ENCODE peak calls at places on chromosomes 1 and 21, in six cellular contexts. K is GM23248, L is stomach, A is heart left ventricle, N is heart right ventricle, X is mucosa of descending colon. G is an unnamed sample.
A peak's percentile ranks its signal among the peaks of the same experiment; 100 is the strongest.

GRCh38 chr21:26956216-26956615 is 10.7 kb downstream of the ADAMTS5 start:
- DNase-seq in K (no peak), L (no peak), A (no peak), N (no peak), X (no peak), G (no peak)

GRCh38 chr21:37532868-37533780 is 166.6 kb downstream of the DYRK1A start:
- DNase-seq in K (peak; percentile 23), L (peak; percentile 63), A (no peak), N (no peak), X (no peak), G (peak; percentile 89)

GRCh38 chr1:201009967-201010645 is 13.4 kb downstream of the KIF21B start:
- DNase-seq in K (no peak), L (no peak), A (no peak), N (no peak), X (no peak), G (no peak)

GRCh38 chr1:20366766-20367602 is 76.3 kb downstream of the VWA5B1 start:
- DNase-seq in K (peak; percentile 77), L (no peak), A (peak; percentile 65), N (peak; percentile 40), X (peak; percentile 54), G (peak; percentile 29)

GRCh38 chr1:24022611-24023359 is 42.7 kb upstream of the SRSF10 start:
- DNase-seq in K (peak; percentile 92), L (no peak), A (no peak), N (no peak), X (peak; percentile 45), G (peak; percentile 55)

GRCh38 chr1:163195728-163196448 is 6.8 kb downstream of the RGS5 start:
- DNase-seq in K (peak; percentile 8), L (no peak), A (no peak), N (peak; percentile 42), X (no peak), G (no peak)

GRCh38 chr1:2985121-2985561 is 36.1 kb upstream of the ACTRT2 start:
- DNase-seq in K (no peak), L (no peak), A (peak; percentile 52), N (no peak), X (no peak), G (no peak)

GRCh38 chr1:46223472-46223943 is 20.4 kb downstream of the LURAP1 start:
- DNase-seq in K (peak; percentile 92), L (peak; percentile 83), A (peak; percentile 63), N (peak; percentile 60), X (peak; percentile 78), G (peak; percentile 78)

GRCh38 chr1:202304370-202304769 is 37.4 kb downstream of the UBE2T start:
- DNase-seq in K (no peak), L (no peak), A (peak; percentile 71), N (peak; percentile 31), X (no peak), G (no peak)

GRCh38 chr1:45035631-45036301 is 23.7 kb downstream of the UROD start:
- DNase-seq in K (no peak), L (no peak), A (no peak), N (no peak), X (no peak), G (no peak)

GRCh38 chr1:117060441-117061317 is 553 bp downstream of the TTF2 start:
- DNase-seq in K (peak; percentile 62), L (no peak), A (no peak), N (no peak), X (peak; percentile 49), G (peak; percentile 44)

GRCh38 chr1:242455052-242455361 is 69.5 kb downstream of the PLD5 start:
- DNase-seq in K (no peak), L (no peak), A (no peak), N (no peak), X (no peak), G (no peak)

GRCh38 chr1:242449211-242449610 is 75.3 kb downstream of the PLD5 start:
- DNase-seq in K (no peak), L (no peak), A (no peak), N (no peak), X (no peak), G (no peak)

GRCh38 chr1:242447682-242448081 is 76.8 kb downstream of the PLD5 start:
- DNase-seq in K (no peak), L (no peak), A (no peak), N (no peak), X (no peak), G (no peak)

GRCh38 chr1:242454262-242455051 is 70.0 kb downstream of the PLD5 start:
- DNase-seq in K (peak; percentile 64), L (no peak), A (no peak), N (no peak), X (peak; percentile 3), G (no peak)

DNA sequence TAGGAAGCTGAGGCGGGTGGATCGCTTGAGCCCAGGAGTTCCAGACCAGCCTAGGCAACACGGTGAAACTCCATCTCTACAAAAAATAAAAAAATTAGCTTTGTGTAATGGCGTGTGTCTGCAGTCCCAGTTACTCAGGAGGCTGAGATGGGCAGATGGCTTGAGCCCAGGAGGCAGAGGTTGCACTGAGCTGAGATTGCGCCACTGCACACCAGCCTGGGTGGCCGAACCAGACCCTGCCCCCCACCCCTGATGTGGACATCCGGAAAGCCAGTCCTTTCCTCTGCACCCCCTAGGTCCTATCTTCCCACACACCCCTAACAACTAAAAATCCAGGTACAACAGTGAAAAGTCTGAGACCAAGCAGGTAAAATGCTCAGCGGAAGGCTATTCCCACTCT is 71.9 kb downstream of the PLD5 start:
- DNase-seq in K (no peak), L (no peak), A (no peak), N (no peak), X (no peak), G (no peak)
- H3K4me3 ChIP-seq in K (no peak overlapping the region), L (no peak overlapping the region), A (no peak overlapping the region), N (no peak overlapping the region), X (no peak overlapping the region), G (no peak overlapping the region)

GRCh38 chr1:209706622-209707021 is 2.0 kb downstream of the HSD11B1 start:
- DNase-seq in K (no peak), L (no peak), A (no peak), N (no peak), X (no peak), G (no peak)
- H3K4me3 ChIP-seq in K (no peak overlapping the region), L (no peak overlapping the region), A (no peak overlapping the region), N (no peak overlapping the region), X (no peak overlapping the region), G (no peak overlapping the region)

DNA sequence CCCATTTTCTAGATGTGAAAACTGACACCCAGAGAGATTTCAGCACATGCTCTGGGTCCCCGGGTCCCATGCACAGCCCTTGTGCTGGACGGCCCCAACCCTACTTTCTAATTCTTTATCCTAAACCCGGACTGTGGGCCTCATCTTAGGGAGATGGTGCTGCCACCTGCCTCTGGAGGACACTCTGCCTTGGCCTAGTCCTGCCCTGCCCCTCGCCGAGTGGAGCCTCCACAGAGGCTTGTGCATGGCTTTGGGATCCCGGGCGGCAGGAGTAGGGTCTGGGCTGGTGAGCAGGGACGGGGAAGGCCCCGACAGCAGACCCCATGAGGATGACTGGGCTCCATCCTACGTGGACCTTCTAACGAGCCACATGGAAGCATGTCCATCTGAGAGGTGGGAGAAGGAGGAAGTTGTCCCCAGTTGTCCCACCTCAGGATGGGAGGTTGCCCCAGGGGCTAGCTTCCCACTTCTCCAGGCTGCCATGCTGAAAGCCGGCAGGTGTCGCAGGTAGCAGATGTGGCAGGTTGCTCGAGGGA is 12.4 kb downstream of the MX2 start:
- DNase-seq in K (no peak), L (no peak), A (peak; percentile 34), N (no peak), X (no peak), G (no peak)
- H3K4me3 ChIP-seq in K (no peak overlapping the region), L (no peak overlapping the region), A (no peak overlapping the region), N (no peak overlapping the region), X (no peak overlapping the region), G (no peak overlapping the region)

GRCh38 chr21:34073032-34073748 is at the start of the genes MRPS6 and SLC5A3:
- DNase-seq in K (peak; percentile 95), L (peak; percentile 87), A (peak; percentile 92), N (peak; percentile 82), X (peak; percentile 91), G (peak; percentile 87)
- H3K4me3 ChIP-seq in K (peak within 1 kb of the TSS; percentile 78), L (peak within 1 kb of the TSS; percentile 92), A (peak within 1 kb of the TSS; percentile 87), N (peak within 1 kb of the TSS; percentile 81), X (peak within 1 kb of the TSS; percentile 58), G (peak within 1 kb of the TSS; percentile 61)

DNA sequence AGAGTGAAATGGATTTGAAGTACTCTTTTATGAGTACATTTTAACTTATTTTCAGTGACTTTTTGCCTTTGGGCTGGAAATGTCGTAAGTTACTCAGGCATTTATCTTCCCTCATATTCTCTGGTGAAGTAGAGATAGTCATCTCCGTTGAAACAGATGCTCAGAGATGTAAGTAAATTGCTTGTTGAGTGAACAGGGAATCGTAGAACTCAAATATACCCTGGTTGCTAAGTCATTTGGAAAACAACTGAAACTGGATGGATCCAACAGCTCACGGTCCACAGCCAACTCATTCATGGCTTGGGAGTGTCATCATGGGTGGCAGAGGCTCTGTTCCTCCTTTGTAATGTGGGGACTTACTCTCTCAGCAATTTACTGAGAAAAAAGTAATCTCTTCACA is 107.2 kb downstream of the LEPR start:
- DNase-seq in K (peak; percentile 79), L (no peak), A (no peak), N (no peak), X (no peak), G (no peak)
- H3K4me3 ChIP-seq in K (peak overlapping the region; percentile 63), L (peak overlapping the region; percentile 64), A (peak overlapping the region; percentile 66), N (peak overlapping the region; percentile 59), X (no peak overlapping the region), G (no peak overlapping the region)

G was measured in thyroid gland.